ENCODE peak calls at places on chromosomes 7 and 10, in seven cellular contexts. One of them, this sample, is unnamed.

GRCh38 chr7:5432691-5433090 is 9.1 kb upstream of the TNRC18 start:
- DNase-seq in psoas muscle: no peak
- DNase-seq in H9: no peak
- DNase-seq in CD8-positive, alpha-beta T cell: no peak
- DNase-seq in tibial nerve: no peak
- DNase-seq in kidney epithelial cell: no peak
- DNase-seq in fibroblast of the aortic adventitia: no peak
- DNase-seq in this sample: no peak

GRCh38 chr7:136509466-136509865 is 359.0 kb upstream of the CHRM2 start:
- DNase-seq in psoas muscle: no peak
- DNase-seq in H9: no peak
- DNase-seq in CD8-positive, alpha-beta T cell: no peak
- DNase-seq in tibial nerve: no peak
- DNase-seq in kidney epithelial cell: no peak
- DNase-seq in fibroblast of the aortic adventitia: no peak
- DNase-seq in this sample: no peak

GRCh38 chr10:112732277-112732891 is 217.7 kb upstream of the TCF7L2 start:
- DNase-seq in psoas muscle: no peak
- DNase-seq in H9: no peak
- DNase-seq in CD8-positive, alpha-beta T cell: no peak
- DNase-seq in tibial nerve: no peak
- DNase-seq in kidney epithelial cell: no peak
- DNase-seq in fibroblast of the aortic adventitia: no peak
- DNase-seq in this sample: no peak

GRCh38 chr7:99006739-99007424 is 128.6 kb downstream of the TRRAP start:
- DNase-seq in psoas muscle: no peak
- DNase-seq in H9: no peak
- DNase-seq in CD8-positive, alpha-beta T cell: peak
- DNase-seq in tibial nerve: no peak
- DNase-seq in kidney epithelial cell: no peak
- DNase-seq in fibroblast of the aortic adventitia: no peak
- DNase-seq in this sample: no peak

GRCh38 chr10:27319752-27320561 is 79.4 kb upstream of the ACBD5 start:
- DNase-seq in psoas muscle: peak
- DNase-seq in H9: peak
- DNase-seq in CD8-positive, alpha-beta T cell: peak
- DNase-seq in tibial nerve: peak
- DNase-seq in kidney epithelial cell: peak
- DNase-seq in fibroblast of the aortic adventitia: peak
- DNase-seq in this sample: peak

GRCh38 chr7:83579740-83580139 is 69.2 kb downstream of the SEMA3E start:
- DNase-seq in psoas muscle: no peak
- DNase-seq in H9: no peak
- DNase-seq in CD8-positive, alpha-beta T cell: no peak
- DNase-seq in tibial nerve: no peak
- DNase-seq in kidney epithelial cell: peak
- DNase-seq in fibroblast of the aortic adventitia: peak
- DNase-seq in this sample: no peak

GRCh38 chr10:49361735-49362568 is 33.9 kb downstream of the DRGX start:
- DNase-seq in psoas muscle: no peak
- DNase-seq in H9: no peak
- DNase-seq in CD8-positive, alpha-beta T cell: no peak
- DNase-seq in tibial nerve: no peak
- DNase-seq in kidney epithelial cell: no peak
- DNase-seq in fibroblast of the aortic adventitia: no peak
- DNase-seq in this sample: no peak

GRCh38 chr10:44980309-44981171 is 1.9 kb upstream of the DEPP1 start:
- DNase-seq in psoas muscle: peak
- DNase-seq in H9: no peak
- DNase-seq in CD8-positive, alpha-beta T cell: no peak
- DNase-seq in tibial nerve: no peak
- DNase-seq in kidney epithelial cell: no peak
- DNase-seq in fibroblast of the aortic adventitia: no peak
- DNase-seq in this sample: no peak

GRCh38 chr10:125035136-125035535 is 93.2 kb downstream of the ZRANB1 start:
- DNase-seq in psoas muscle: no peak
- DNase-seq in H9: no peak
- DNase-seq in CD8-positive, alpha-beta T cell: no peak
- DNase-seq in tibial nerve: no peak
- DNase-seq in kidney epithelial cell: peak
- DNase-seq in fibroblast of the aortic adventitia: peak
- DNase-seq in this sample: no peak

GRCh38 chr7:44508328-44508990 is 18.0 kb upstream of the NUDCD3 start:
- DNase-seq in psoas muscle: no peak
- DNase-seq in H9: no peak
- DNase-seq in CD8-positive, alpha-beta T cell: no peak
- DNase-seq in tibial nerve: no peak
- DNase-seq in kidney epithelial cell: no peak
- DNase-seq in fibroblast of the aortic adventitia: no peak
- DNase-seq in this sample: no peak

GRCh38 chr10:11320809-11321520 is 290.5 kb downstream of the USP6NL start:
- DNase-seq in psoas muscle: no peak
- DNase-seq in H9: no peak
- DNase-seq in CD8-positive, alpha-beta T cell: no peak
- DNase-seq in tibial nerve: no peak
- DNase-seq in kidney epithelial cell: no peak
- DNase-seq in fibroblast of the aortic adventitia: no peak
- DNase-seq in this sample: no peak

GRCh38 chr7:405489-406211 is 114.0 kb downstream of the PDGFA start:
- DNase-seq in psoas muscle: peak
- DNase-seq in H9: peak
- DNase-seq in CD8-positive, alpha-beta T cell: no peak
- DNase-seq in tibial nerve: no peak
- DNase-seq in kidney epithelial cell: no peak
- DNase-seq in fibroblast of the aortic adventitia: no peak
- DNase-seq in this sample: no peak

GRCh38 chr10:102596506-102596971 is 47.7 kb upstream of the TRIM8 start:
- DNase-seq in psoas muscle: no peak
- DNase-seq in H9: peak
- DNase-seq in CD8-positive, alpha-beta T cell: peak
- DNase-seq in tibial nerve: no peak
- DNase-seq in kidney epithelial cell: no peak
- DNase-seq in fibroblast of the aortic adventitia: peak
- DNase-seq in this sample: no peak

GRCh38 chr10:16910795-16911164 is 93.6 kb upstream of the RSU1 start:
- DNase-seq in psoas muscle: no peak
- DNase-seq in H9: no peak
- DNase-seq in CD8-positive, alpha-beta T cell: no peak
- DNase-seq in tibial nerve: no peak
- DNase-seq in kidney epithelial cell: no peak
- DNase-seq in fibroblast of the aortic adventitia: no peak
- DNase-seq in this sample: no peak

GRCh38 chr10:201328-201771 is 66.1 kb downstream of the ZMYND11 start:
- DNase-seq in psoas muscle: no peak
- DNase-seq in H9: no peak
- DNase-seq in CD8-positive, alpha-beta T cell: no peak
- DNase-seq in tibial nerve: no peak
- DNase-seq in kidney epithelial cell: no peak
- DNase-seq in fibroblast of the aortic adventitia: peak
- DNase-seq in this sample: no peak

GRCh38 chr7:30206942-30207341 is 72.2 kb downstream of the MTURN start:
- DNase-seq in psoas muscle: no peak
- DNase-seq in H9: no peak
- DNase-seq in CD8-positive, alpha-beta T cell: no peak
- DNase-seq in tibial nerve: no peak
- DNase-seq in kidney epithelial cell: peak
- DNase-seq in fibroblast of the aortic adventitia: no peak
- DNase-seq in this sample: no peak

GRCh38 chr10:103197177-103197576 is 4.1 kb upstream of the NT5C2 start:
- DNase-seq in psoas muscle: peak
- DNase-seq in H9: no peak
- DNase-seq in CD8-positive, alpha-beta T cell: no peak
- DNase-seq in tibial nerve: no peak
- DNase-seq in kidney epithelial cell: peak
- DNase-seq in fibroblast of the aortic adventitia: peak
- DNase-seq in this sample: no peak

GRCh38 chr10:57786331-57786730 is 481.4 kb downstream of the IPMK start:
- DNase-seq in psoas muscle: no peak
- DNase-seq in H9: peak
- DNase-seq in CD8-positive, alpha-beta T cell: no peak
- DNase-seq in tibial nerve: no peak
- DNase-seq in kidney epithelial cell: no peak
- DNase-seq in fibroblast of the aortic adventitia: no peak
- DNase-seq in this sample: no peak

GRCh38 chr7:87325576-87326370 is 19.7 kb upstream of the CROT start:
- DNase-seq in psoas muscle: no peak
- DNase-seq in H9: no peak
- DNase-seq in CD8-positive, alpha-beta T cell: no peak
- DNase-seq in tibial nerve: no peak
- DNase-seq in kidney epithelial cell: no peak
- DNase-seq in fibroblast of the aortic adventitia: no peak
- DNase-seq in this sample: no peak
- TF ChIP-seq CTCF in psoas muscle: no peak
- TF ChIP-seq CTCF in H9: no peak
- TF ChIP-seq CTCF in CD8-positive, alpha-beta T cell: no peak
- TF ChIP-seq CTCF in tibial nerve: no peak
- TF ChIP-seq CTCF in kidney epithelial cell: no peak
- TF ChIP-seq CTCF in fibroblast of the aortic adventitia: no peak
- TF ChIP-seq CTCF in this sample: no peak

DNA sequence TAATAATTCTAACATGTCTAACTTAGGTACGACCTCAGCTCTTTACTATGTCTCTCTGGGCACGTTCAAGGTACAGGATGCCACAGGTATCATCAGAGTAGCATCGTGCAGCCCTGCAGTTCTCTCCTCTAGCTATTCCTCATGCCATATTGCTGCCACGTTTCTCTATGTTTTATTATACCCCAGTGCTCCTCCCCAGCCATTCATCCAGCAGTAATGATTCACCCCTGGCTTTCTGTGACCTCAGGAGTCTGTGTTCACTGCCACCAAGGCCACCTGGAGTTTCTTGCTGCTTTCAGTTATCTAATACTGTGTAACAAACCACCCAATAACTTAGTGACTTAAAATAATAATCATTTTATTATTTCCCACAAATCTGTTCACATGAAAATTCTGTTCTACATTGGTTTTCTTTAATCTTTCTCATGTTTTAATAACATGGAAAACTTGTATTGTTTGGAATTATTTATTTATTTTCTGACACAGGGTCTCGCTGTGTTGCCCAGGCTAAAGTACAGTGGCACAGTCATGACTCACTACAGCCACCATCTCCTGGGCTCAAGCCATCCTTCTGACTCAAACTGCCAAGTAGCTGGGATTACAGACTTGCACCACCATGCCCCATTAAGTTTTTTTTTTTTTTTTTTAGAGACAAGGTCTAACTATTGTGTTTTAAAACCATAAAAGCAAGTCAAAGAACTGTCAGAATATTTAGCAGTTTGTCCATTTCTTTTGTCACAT is 21.8 kb downstream of the REEP3 start:
- DNase-seq in psoas muscle: no peak
- DNase-seq in H9: no peak
- DNase-seq in CD8-positive, alpha-beta T cell: no peak
- DNase-seq in tibial nerve: no peak
- DNase-seq in kidney epithelial cell: no peak
- DNase-seq in fibroblast of the aortic adventitia: peak
- DNase-seq in this sample: no peak
- TF ChIP-seq CTCF in psoas muscle: no peak
- TF ChIP-seq CTCF in H9: no peak
- TF ChIP-seq CTCF in CD8-positive, alpha-beta T cell: no peak
- TF ChIP-seq CTCF in tibial nerve: no peak
- TF ChIP-seq CTCF in kidney epithelial cell: no peak
- TF ChIP-seq CTCF in fibroblast of the aortic adventitia: no peak
- TF ChIP-seq CTCF in this sample: no peak

GRCh38 chr10:53315709-53316108 is 543.1 kb upstream of the MBL2 start:
- DNase-seq in psoas muscle: no peak
- DNase-seq in H9: no peak
- DNase-seq in CD8-positive, alpha-beta T cell: no peak
- DNase-seq in tibial nerve: no peak
- DNase-seq in kidney epithelial cell: no peak
- DNase-seq in fibroblast of the aortic adventitia: peak
- DNase-seq in this sample: no peak
- TF ChIP-seq CTCF in psoas muscle: no peak
- TF ChIP-seq CTCF in H9: peak
- TF ChIP-seq CTCF in CD8-positive, alpha-beta T cell: no peak
- TF ChIP-seq CTCF in tibial nerve: no peak
- TF ChIP-seq CTCF in kidney epithelial cell: no peak
- TF ChIP-seq CTCF in fibroblast of the aortic adventitia: no peak
- TF ChIP-seq CTCF in this sample: no peak

DNA sequence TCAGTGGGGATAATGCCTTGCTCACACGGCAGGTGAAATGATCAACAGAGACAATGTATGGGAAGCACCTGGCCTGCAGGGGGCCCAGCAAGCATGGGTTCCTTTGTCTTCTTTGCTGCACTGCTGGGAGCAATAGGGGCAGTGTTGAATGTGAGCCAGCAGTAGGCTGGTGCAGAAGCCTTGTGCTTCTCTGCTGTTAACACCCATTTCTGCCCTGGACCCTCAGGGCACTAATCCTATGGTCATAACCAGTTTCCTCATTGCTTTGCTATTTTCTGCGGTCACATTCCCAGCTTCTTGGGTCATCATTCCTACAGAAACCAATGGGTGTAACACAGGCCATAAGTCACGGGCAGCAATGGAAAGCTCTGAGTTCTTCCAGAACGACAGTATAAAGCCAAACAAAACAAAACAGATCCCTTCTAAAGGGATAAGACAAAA is 10.9 kb upstream of the LGI1 start:
- DNase-seq in psoas muscle: no peak
- DNase-seq in H9: peak
- DNase-seq in CD8-positive, alpha-beta T cell: no peak
- DNase-seq in tibial nerve: no peak
- DNase-seq in kidney epithelial cell: peak
- DNase-seq in fibroblast of the aortic adventitia: peak
- DNase-seq in this sample: no peak
- TF ChIP-seq CTCF in psoas muscle: no peak
- TF ChIP-seq CTCF in H9: peak
- TF ChIP-seq CTCF in CD8-positive, alpha-beta T cell: no peak
- TF ChIP-seq CTCF in tibial nerve: no peak
- TF ChIP-seq CTCF in kidney epithelial cell: peak
- TF ChIP-seq CTCF in fibroblast of the aortic adventitia: peak
- TF ChIP-seq CTCF in this sample: no peak

DNA sequence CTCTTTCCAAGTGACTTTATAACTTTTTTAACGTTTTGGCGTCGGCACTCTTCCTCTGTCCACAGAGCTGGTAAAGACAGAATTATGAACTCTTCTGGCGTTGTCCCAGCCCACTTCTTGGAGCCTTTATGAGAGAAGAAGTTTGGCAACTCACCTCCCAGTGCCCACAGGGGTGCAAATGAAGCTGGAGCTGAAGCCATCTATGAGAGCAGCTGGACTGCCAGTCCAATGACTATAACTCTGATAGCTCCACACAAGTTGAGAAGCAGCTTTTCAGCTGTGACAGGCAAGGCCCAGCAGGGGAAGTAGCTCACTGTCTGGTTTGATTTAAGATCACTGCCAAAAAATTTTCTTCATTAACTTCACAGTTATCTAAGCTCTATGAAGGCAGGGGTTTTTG is 23.5 kb downstream of the FZD1 start:
- DNase-seq in psoas muscle: no peak
- DNase-seq in H9: no peak
- DNase-seq in CD8-positive, alpha-beta T cell: no peak
- DNase-seq in tibial nerve: no peak
- DNase-seq in kidney epithelial cell: no peak
- DNase-seq in fibroblast of the aortic adventitia: peak
- DNase-seq in this sample: no peak
- TF ChIP-seq CTCF in psoas muscle: no peak
- TF ChIP-seq CTCF in H9: no peak
- TF ChIP-seq CTCF in CD8-positive, alpha-beta T cell: no peak
- TF ChIP-seq CTCF in tibial nerve: no peak
- TF ChIP-seq CTCF in kidney epithelial cell: no peak
- TF ChIP-seq CTCF in fibroblast of the aortic adventitia: peak
- TF ChIP-seq CTCF in this sample: no peak